ENCODE peak calls at places on chromosome 9, in five cellular contexts. X is CD4-positive, CD25-positive, alpha-beta regulatory T cell; E is sigmoid colon; J is substantia nigra; C is CD4-positive, alpha-beta T cell. B is an unnamed sample.

GRCh38 chr9:87668722-87669121 is 57.2 kb upstream of the CTSL start:
- DNase-seq in X (no peak), J (no peak), E (no peak), C (no peak), B (no peak)

GRCh38 chr9:77544491-77545000 is 103.6 kb downstream of the GNA14 start:
- DNase-seq in X (no peak), C (no peak), J (no peak), E (no peak), B (no peak)

GRCh38 chr9:17863213-17863883 is 284.5 kb downstream of the SH3GL2 start:
- DNase-seq in X (no peak), E (no peak), C (no peak), J (no peak), B (no peak)

GRCh38 chr9:107227696-107228258 is 55.3 kb upstream of the RAD23B start:
- DNase-seq in J (no peak), C (no peak), X (no peak), E (no peak), B (no peak)

GRCh38 chr9:124016152-124017063 is 4.8 kb downstream of the LHX2 start:
- DNase-seq in E (no peak), X (no peak), C (no peak), J (no peak), B (no peak)

GRCh38 chr9:94084314-94084713 is at the start of gene PTPDC1:
- DNase-seq in E (no peak), X (no peak), C (no peak), J (peak), B (no peak)

GRCh38 chr9:8074645-8075044 is 275.1 kb upstream of the DMAC1 start:
- DNase-seq in C (no peak), J (no peak), X (no peak), E (no peak), B (no peak)

GRCh38 chr9:27590636-27591035 is 17.4 kb upstream of the C9orf72 start:
- DNase-seq in J (no peak), C (no peak), X (no peak), E (no peak), B (no peak)

GRCh38 chr9:97468658-97469448 is 32.6 kb upstream of the TMOD1 start:
- DNase-seq in J (peak), C (peak), E (peak), X (no peak), B (peak)

GRCh38 chr9:93099551-93100264 is 3.7 kb downstream of the CARD19 start:
- DNase-seq in C (no peak), J (no peak), E (peak), X (no peak), B (no peak)

GRCh38 chr9:87684627-87685204 is 41.2 kb upstream of the CTSL start:
- DNase-seq in J (peak), E (no peak), C (no peak), X (no peak), B (peak)

GRCh38 chr9:90046317-90046861 is 441.6 kb downstream of the GADD45G start:
- DNase-seq in E (no peak), J (no peak), X (no peak), C (no peak), B (no peak)

GRCh38 chr9:87716141-87716540 is 9.8 kb upstream of the CTSL start:
- DNase-seq in X (no peak), E (no peak), C (no peak), J (no peak), B (no peak)

GRCh38 chr9:123445116-123445515 is 89.1 kb downstream of the CRB2 start:
- DNase-seq in E (no peak), C (no peak), J (no peak), X (no peak), B (no peak)

GRCh38 chr9:135247174-135247930 is 159.9 kb downstream of the OLFM1 start:
- DNase-seq in E (peak), J (no peak), X (no peak), C (no peak), B (no peak)

DNA sequence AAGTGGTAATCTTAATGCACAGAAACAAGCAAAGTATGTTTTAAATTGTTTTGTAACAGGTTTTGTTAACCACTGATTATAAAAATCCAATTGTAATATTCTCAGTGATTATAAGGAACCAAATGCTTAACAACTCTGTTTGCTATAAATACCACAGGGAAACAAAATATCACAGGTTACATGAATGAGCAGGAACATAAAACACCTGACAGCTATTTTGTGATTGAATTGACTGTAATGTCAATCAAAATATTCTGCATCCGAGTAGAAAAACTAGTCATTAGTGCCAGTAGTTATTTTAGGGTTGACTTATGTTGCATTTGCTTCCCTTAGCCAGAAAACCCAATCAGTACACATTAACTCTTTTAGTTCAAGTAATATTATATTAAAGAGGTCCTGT is 1707.8 kb upstream of the ACO1 start:
- DNase-seq in X (no peak), C (no peak), E (no peak), J (no peak), B (no peak)
- H3K27ac ChIP-seq in X (no peak), C (no peak), E (no peak), J (no peak), B (no peak)

DNA sequence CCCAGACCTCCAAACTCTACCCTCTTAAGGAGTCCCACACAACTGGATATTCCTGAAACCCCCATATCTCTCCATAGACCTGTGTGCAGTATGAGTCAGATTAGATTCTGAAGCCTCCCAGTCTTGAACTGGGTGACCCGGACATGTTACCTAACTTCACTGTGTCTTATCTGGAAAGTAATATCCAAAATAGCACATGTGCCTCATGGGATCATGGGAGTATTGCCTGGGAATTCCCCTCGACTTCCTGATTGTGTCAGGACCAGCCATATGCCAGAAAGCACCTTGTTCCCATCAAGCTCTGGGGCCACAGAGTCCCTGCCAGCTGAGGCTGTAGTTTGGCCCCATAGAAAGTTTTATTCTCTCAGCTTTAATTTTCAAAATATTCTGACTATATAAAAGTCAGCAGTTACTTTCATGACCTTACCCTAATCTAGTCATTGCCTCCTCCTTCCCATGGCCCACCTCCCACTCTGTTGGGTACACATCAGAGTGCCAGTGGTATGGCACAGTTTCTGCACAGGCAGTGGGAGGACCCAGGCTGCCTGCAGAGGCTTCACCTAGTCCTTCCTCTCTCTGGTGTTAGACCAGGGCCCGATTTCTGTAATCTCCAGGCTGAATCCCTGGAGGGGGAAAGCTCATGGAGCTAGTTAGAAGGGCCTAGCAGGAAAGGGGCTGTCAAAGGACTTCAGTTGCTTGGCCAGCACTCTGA is 19.5 kb upstream of the B4GALT1 start:
- DNase-seq in C (no peak), E (peak), J (no peak), X (no peak), B (no peak)
- H3K27ac ChIP-seq in C (no peak), E (peak), J (no peak), X (no peak), B (no peak)

GRCh38 chr9:85263288-85263687 is 478.5 kb downstream of the AGTPBP1 start:
- DNase-seq in X (no peak), J (no peak), E (no peak), C (no peak), B (no peak)

GRCh38 chr9:85258823-85259370 is 482.9 kb downstream of the AGTPBP1 start:
- DNase-seq in J (peak), X (no peak), E (no peak), C (no peak), B (peak)

GRCh38 chr9:85264695-85265094 is 477.1 kb downstream of the AGTPBP1 start:
- DNase-seq in E (no peak), J (no peak), X (no peak), C (no peak), B (no peak)

GRCh38 chr9:85260288-85260687 is 481.5 kb downstream of the AGTPBP1 start:
- DNase-seq in J (no peak), C (no peak), E (no peak), X (no peak), B (no peak)

DNA sequence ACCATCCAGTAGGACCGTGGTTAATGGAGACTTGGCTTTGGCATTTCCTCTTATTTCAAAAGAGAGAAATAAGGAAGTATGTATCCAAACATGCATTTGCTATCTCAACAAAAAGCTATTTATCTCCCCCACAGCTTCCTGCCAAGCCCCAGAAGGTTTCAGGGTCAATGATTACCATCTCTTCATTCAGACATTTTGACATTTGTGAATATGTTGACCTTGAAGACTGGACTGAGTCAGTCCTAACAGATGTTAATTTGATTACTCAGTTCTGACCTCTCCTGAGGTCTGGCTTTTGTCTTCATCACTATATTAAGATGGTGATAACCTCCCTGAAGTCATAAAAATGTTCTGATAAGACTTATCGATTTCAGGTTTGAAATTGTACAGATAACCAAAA is 479.4 kb downstream of the AGTPBP1 start:
- DNase-seq in E (no peak), X (no peak), J (no peak), C (no peak), B (no peak)
- H3K27ac ChIP-seq in E (no peak), X (no peak), J (no peak), C (no peak), B (no peak)

DNA sequence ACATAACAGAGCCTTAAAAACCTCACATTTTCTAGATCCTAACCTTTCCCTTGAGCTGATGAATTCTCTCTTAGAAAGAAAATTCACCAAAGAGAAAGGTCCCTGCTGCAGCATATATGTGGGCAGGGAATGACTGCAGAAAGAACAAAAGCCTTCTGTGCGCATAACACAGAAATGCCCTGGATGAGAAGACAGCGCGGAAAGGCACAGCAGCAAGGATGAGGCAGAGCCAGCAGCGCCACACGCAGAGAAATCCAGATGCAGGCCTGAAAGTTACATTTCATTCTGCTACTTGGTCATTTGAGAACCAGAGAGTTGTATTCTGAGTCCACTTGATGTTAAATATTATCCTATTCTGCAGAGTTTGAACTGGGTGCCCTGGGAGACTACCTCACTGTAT is 68.6 kb downstream of the GLDC start:
- DNase-seq in X (no peak), C (no peak), J (peak), E (no peak), B (no peak)
- H3K27ac ChIP-seq in X (no peak), C (no peak), J (peak), E (no peak), B (no peak)

GRCh38 chr9:137303031-137303892 is 1.2 kb upstream of the NRARP start:
- DNase-seq in E (peak), J (no peak), C (no peak), X (no peak), B (no peak)
- H3K27ac ChIP-seq in E (peak), J (no peak), C (no peak), X (no peak), B (no peak)

GRCh38 chr9:114400772-114401171 is 13.0 kb upstream of the AKNA start:
- DNase-seq in X (no peak), J (no peak), C (no peak), E (no peak), B (no peak)
- H3K27ac ChIP-seq in X (no peak), J (no peak), C (no peak), E (no peak), B (no peak)

GRCh38 chr9:21597284-21597683 is 115.2 kb upstream of the IFNE start:
- DNase-seq in J (no peak), C (no peak), E (no peak), X (no peak), B (no peak)

DNA sequence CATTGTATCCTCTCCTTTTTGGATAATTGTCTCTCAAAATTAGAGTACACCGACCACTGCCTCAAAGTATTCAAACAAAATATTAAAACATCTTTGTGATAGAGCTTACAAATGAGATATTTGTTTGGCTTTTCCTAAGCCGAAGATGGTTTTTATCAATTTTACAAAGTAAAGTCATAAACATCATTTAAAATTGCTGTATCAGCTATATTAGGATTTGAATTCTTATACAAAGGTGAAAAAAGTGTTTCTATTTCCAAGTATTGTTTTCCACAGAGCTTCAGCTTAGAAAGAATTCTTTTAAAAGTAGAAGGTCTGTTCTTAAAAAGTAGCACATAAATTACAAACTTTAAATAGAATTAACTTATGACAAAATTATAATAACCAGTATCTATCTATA is 116.6 kb upstream of the IFNE start:
- DNase-seq in X (no peak), E (no peak), C (no peak), J (no peak), B (no peak)
- H3K27ac ChIP-seq in X (no peak), E (no peak), C (no peak), J (no peak), B (no peak)

GRCh38 chr9:114348906-114349482 is 19.3 kb downstream of the ORM2 start:
- DNase-seq in E (peak), J (peak), X (peak), C (peak), B (peak)
- H3K27ac ChIP-seq in E (peak), J (peak), X (peak), C (peak), B (peak)

GRCh38 chr9:79011461-79011860 is 560.3 kb upstream of the TLE4 start:
- DNase-seq in C (no peak), X (no peak), E (no peak), J (no peak), B (no peak)
- H3K27ac ChIP-seq in C (no peak), X (no peak), E (no peak), J (no peak), B (no peak)

DNA sequence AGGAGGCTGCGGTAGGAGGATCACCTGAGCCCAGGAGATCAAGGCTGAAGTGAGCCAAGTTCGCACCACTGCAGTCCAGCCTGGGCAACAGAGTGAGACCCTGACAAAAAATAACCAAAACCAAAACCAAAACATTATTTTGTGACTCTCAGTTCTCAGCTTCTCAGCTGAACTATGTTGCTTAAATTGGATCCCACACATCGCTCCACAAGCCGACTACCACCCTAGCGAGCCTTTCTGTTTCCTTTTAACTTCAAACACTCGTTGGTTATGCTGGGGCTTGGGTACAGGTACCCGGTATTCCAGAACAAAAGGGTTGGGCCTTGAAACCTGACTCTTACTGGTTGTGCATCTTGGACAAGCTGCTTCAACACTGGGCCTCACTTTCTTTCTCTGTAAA is 3.8 kb upstream of the PTGS1 start:
- DNase-seq in C (no peak), E (no peak), J (no peak), X (no peak), B (no peak)
- H3K27ac ChIP-seq in C (no peak), E (peak), J (no peak), X (no peak), B (no peak)

B was measured in SJSA1.